ENCODE peak calls at places on chromosomes 16 and 17, in four cellular contexts. O, E, P and D are unnamed samples.

GRCh38 chr16:84065536-84066132 is 23.0 kb upstream of the SLC38A8 start:
- DNase-seq in O (peak), P (peak), E (peak), D (peak)

GRCh38 chr16:22683258-22683657 is 130.7 kb upstream of the HS3ST2 start:
- DNase-seq in O (no peak), P (no peak), E (no peak), D (no peak)

GRCh38 chr16:21952040-21952792 is 945 bp upstream of the UQCRC2 start:
- DNase-seq in E (peak), P (peak), O (no peak), D (peak)

GRCh38 chr16:17303101-17303500 is 167.7 kb downstream of the XYLT1 start:
- DNase-seq in O (no peak), E (no peak), P (no peak), D (no peak)

GRCh38 chr17:46176975-46177374 is 16.3 kb downstream of the KANSL1 start:
- DNase-seq in P (no peak), E (no peak), O (no peak), D (no peak)

GRCh38 chr16:20763461-20764232 is at the start of gene ACSM3:
- DNase-seq in E (peak), O (peak), P (peak), D (peak)

GRCh38 chr16:78177927-78178326 is 78.5 kb downstream of the WWOX start:
- DNase-seq in P (no peak), E (no peak), O (no peak), D (no peak)

GRCh38 chr16:57859331-57859730 is 57.0 kb upstream of the KIFC3 start:
- DNase-seq in P (peak), O (no peak), E (peak), D (no peak)

GRCh38 chr16:49594706-49595534 is 221.3 kb downstream of the C16orf78 start:
- DNase-seq in E (no peak), O (no peak), P (no peak), D (no peak)

GRCh38 chr16:71260995-71261394 is 28.2 kb downstream of the CMTR2 start:
- DNase-seq in E (no peak), P (no peak), O (no peak), D (no peak)

GRCh38 chr16:67528222-67528869 is at the start of gene RIPOR1:
- DNase-seq in O (no peak), E (peak), P (peak), D (peak)

GRCh38 chr17:68484458-68484857 is 27.2 kb upstream of the WIPI1 start:
- DNase-seq in P (no peak), E (no peak), O (no peak), D (no peak)

GRCh38 chr17:4808378-4808767 is 1.4 kb downstream of the PLD2 start:
- DNase-seq in O (no peak), P (no peak), E (no peak), D (no peak)

GRCh38 chr17:74176546-74177001 is 26.9 kb upstream of the RPL38 start:
- DNase-seq in E (peak), O (peak), P (peak), D (peak)

GRCh38 chr17:82734987-82735866 is at the start of gene FN3K:
- DNase-seq in O (peak), E (peak), P (peak), D (peak)

GRCh38 chr17:21174186-21174585 is 39.8 kb downstream of the TMEM11 start:
- DNase-seq in E (no peak), P (no peak), O (no peak), D (no peak)

GRCh38 chr17:19724501-19725420 is 8.4 kb upstream of the SLC47A2 start:
- DNase-seq in O (no peak), P (no peak), E (peak), D (no peak)

GRCh38 chr16:2213817-2214720 is 571 bp downstream of the PGP start:
- DNase-seq in P (peak), O (no peak), E (no peak), D (no peak)

GRCh38 chr17:66422181-66422580 is 119.8 kb downstream of the PRKCA start:
- DNase-seq in O (no peak), E (no peak), P (no peak), D (no peak)

GRCh38 chr16:67563708-67564468 is 1.6 kb downstream of the CTCF start:
- DNase-seq in P (peak), E (peak), O (peak), D (no peak)

GRCh38 chr16:57277586-57277985 is 6.9 kb downstream of the PLLP start:
- DNase-seq in P (no peak), O (no peak), E (peak), D (no peak)

GRCh38 chr17:66150708-66151107 is 41.2 kb downstream of the CEP112 start:
- DNase-seq in P (no peak), E (no peak), O (no peak), D (no peak)

GRCh38 chr17:40534431-40535189 is 30.7 kb downstream of the CCR7 start:
- DNase-seq in O (no peak), E (no peak), P (no peak), D (no peak)

GRCh38 chr17:38797828-38798227 is 1.5 kb downstream of the PIP4K2B start:
- DNase-seq in P (no peak), O (no peak), E (no peak), D (no peak)

GRCh38 chr16:4298761-4299522 is 16.9 kb upstream of the GLIS2 start:
- DNase-seq in E (no peak), P (peak), O (peak), D (no peak)

GRCh38 chr17:60934723-60935122 is 257.1 kb downstream of the BCAS3 start:
- DNase-seq in E (no peak), O (no peak), P (peak), D (no peak)

GRCh38 chr17:82309656-82310570 is 7.5 kb downstream of the CD7 start:
- DNase-seq in P (no peak), E (no peak), O (no peak), D (no peak)

GRCh38 chr17:27430882-27431491 is 25.3 kb upstream of the KSR1 start:
- DNase-seq in O (no peak), E (no peak), P (peak), D (no peak)

GRCh38 chr16:67943619-67944503 is at the start of gene LCAT:
- DNase-seq in E (no peak), O (no peak), P (no peak), D (no peak)

GRCh38 chr16:20040011-20040410 is 33.7 kb downstream of the GPR139 start:
- DNase-seq in O (no peak), E (no peak), P (no peak), D (no peak)

GRCh38 chr16:27225536-27226360 is 22.4 kb downstream of the KDM8 start:
- DNase-seq in P (no peak), E (no peak), O (no peak), D (no peak)

GRCh38 chr17:37519241-37519985 is 29.7 kb downstream of the DUSP14 start:
- DNase-seq in O (no peak), P (no peak), E (no peak), D (no peak)

GRCh38 chr16:830871-831570 is 30.5 kb upstream of the GNG13 start:
- DNase-seq in E (no peak), P (no peak), O (no peak), D (no peak)

GRCh38 chr16:85425061-85425662 is 188.0 kb upstream of the GSE1 start:
- DNase-seq in O (no peak), E (peak), P (no peak), D (no peak)

GRCh38 chr16:87437911-87438610 is 45.9 kb downstream of the MAP1LC3B start:
- DNase-seq in E (no peak), P (no peak), O (no peak), D (no peak)

GRCh38 chr17:69501591-69502468 is 87.3 kb downstream of the MAP2K6 start:
- DNase-seq in P (peak), E (peak), O (no peak), D (no peak)

GRCh38 chr16:31704138-31704537 is 169.5 kb upstream of the ZNF267 start:
- DNase-seq in P (no peak), O (no peak), E (no peak), D (no peak)

GRCh38 chr16:89564476-89565255 is 4.2 kb downstream of the RPL13 start:
- DNase-seq in O (no peak), E (peak), P (peak), D (no peak)

GRCh38 chr16:89567656-89568594 is 7.4 kb downstream of the RPL13 start:
- DNase-seq in P (no peak), O (no peak), E (no peak), D (no peak)

GRCh38 chr16:89563639-89564392 is 3.3 kb downstream of the RPL13 start:
- DNase-seq in E (peak), O (no peak), P (no peak), D (no peak)

GRCh38 chr16:89565256-89565505 is 4.7 kb downstream of the RPL13 start:
- DNase-seq in E (no peak), O (no peak), P (peak), D (no peak)

GRCh38 chr16:89565506-89566372 is 5.3 kb downstream of the RPL13 start:
- DNase-seq in P (peak), E (peak), O (no peak), D (no peak)
- TF ChIP-seq CTCF in P (peak), E (peak), O (peak), D (peak)

GRCh38 chr16:66376114-66376513 is 9.6 kb downstream of the CDH5 start:
- DNase-seq in P (no peak), O (no peak), E (no peak), D (no peak)
- TF ChIP-seq CTCF in P (no peak), O (no peak), E (no peak), D (no peak)

DNA sequence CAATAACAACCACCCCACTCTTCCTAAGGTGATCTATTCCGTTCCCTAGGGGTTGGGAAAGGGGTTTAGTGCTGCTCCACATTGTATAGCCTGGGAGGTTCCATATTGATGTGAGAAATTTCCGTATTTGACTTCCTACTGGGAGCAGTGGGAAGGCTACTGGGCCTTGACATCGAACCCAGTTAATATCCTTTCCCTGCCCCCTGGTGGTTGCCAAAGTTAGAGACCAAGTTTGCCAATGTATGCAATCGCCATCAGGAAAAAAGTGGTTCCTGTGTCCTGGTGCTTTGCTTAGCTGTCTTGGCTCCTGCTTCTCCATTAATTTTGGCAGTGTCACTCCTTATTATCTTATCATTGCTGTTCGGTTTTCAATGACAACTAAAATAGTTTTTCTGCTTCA is 914.9 kb downstream of the KCNJ2 start:
- DNase-seq in O (no peak), P (peak), E (peak), D (no peak)
- TF ChIP-seq CTCF in O (peak), P (peak), E (no peak), D (no peak)

GRCh38 chr17:6752068-6752909 is 3.6 kb upstream of the XAF1 start:
- DNase-seq in O (peak), E (no peak), P (no peak), D (no peak)

GRCh38 chr17:6755281-6755680 is 565 bp upstream of the XAF1 start:
- DNase-seq in O (peak), P (no peak), E (no peak), D (no peak)

GRCh38 chr17:6755731-6756184 is at the start of gene XAF1:
- DNase-seq in P (no peak), O (peak), E (peak), D (no peak)

GRCh38 chr17:6753006-6753445 is 2.8 kb upstream of the XAF1 start:
- DNase-seq in E (peak), O (peak), P (peak), D (peak)

GRCh38 chr17:6753565-6753964 is 2.3 kb upstream of the XAF1 start:
- DNase-seq in P (no peak), O (no peak), E (no peak), D (no peak)
- TF ChIP-seq CTCF in P (no peak), O (no peak), E (no peak), D (no peak)